ENCODE peak calls at places on chromosomes 5 and 9, in nine cellular contexts. One of them, this sample, is unnamed.

GRCh38 chr9:105144076-105144475 is 100.4 kb upstream of the SLC44A1 start:
- DNase-seq in endothelial cell of umbilical vein: no peak
- DNase-seq in heart right ventricle: no peak
- DNase-seq in kidney: no peak
- DNase-seq in AG04450: no peak
- DNase-seq in GM23248: no peak
- DNase-seq in heart left ventricle: no peak
- DNase-seq in uterus: no peak
- DNase-seq in gastrocnemius medialis: no peak
- DNase-seq in this sample: no peak

GRCh38 chr5:131209506-131210191 is 38.9 kb downstream of the LYRM7 start:
- DNase-seq in kidney: no peak
- DNase-seq in heart left ventricle: no peak
- DNase-seq in endothelial cell of umbilical vein: no peak
- DNase-seq in heart right ventricle: no peak
- DNase-seq in uterus: no peak
- DNase-seq in AG04450: no peak
- DNase-seq in GM23248: no peak
- DNase-seq in gastrocnemius medialis: no peak
- DNase-seq in this sample: no peak

GRCh38 chr5:81208904-81209303 is 24.2 kb upstream of the CKMT2 start:
- DNase-seq in gastrocnemius medialis: no peak
- DNase-seq in uterus: no peak
- DNase-seq in AG04450: no peak
- DNase-seq in GM23248: peak; percentile 26
- DNase-seq in heart right ventricle: no peak
- DNase-seq in heart left ventricle: no peak
- DNase-seq in endothelial cell of umbilical vein: no peak
- DNase-seq in kidney: no peak
- DNase-seq in this sample: peak; percentile 36

GRCh38 chr5:59328801-59329296 is 564.7 kb downstream of the PDE4D start:
- DNase-seq in endothelial cell of umbilical vein: peak; percentile 85
- DNase-seq in gastrocnemius medialis: no peak
- DNase-seq in AG04450: no peak
- DNase-seq in heart left ventricle: peak; percentile 20
- DNase-seq in kidney: peak; percentile 41
- DNase-seq in GM23248: no peak
- DNase-seq in uterus: no peak
- DNase-seq in heart right ventricle: no peak
- DNase-seq in this sample: peak; percentile 50

GRCh38 chr9:8857330-8858249 is 1058.0 kb upstream of the DMAC1 start:
- DNase-seq in AG04450: no peak
- DNase-seq in gastrocnemius medialis: peak; percentile 37
- DNase-seq in heart left ventricle: peak; percentile 72
- DNase-seq in heart right ventricle: peak; percentile 55
- DNase-seq in uterus: peak; percentile 70
- DNase-seq in GM23248: peak; percentile 32
- DNase-seq in kidney: peak; percentile 88
- DNase-seq in endothelial cell of umbilical vein: peak; percentile 21
- DNase-seq in this sample: no peak

GRCh38 chr9:70601000-70601929 is 186.8 kb upstream of the KLF9 start:
- DNase-seq in GM23248: peak; percentile 96
- DNase-seq in uterus: peak; percentile 98
- DNase-seq in heart left ventricle: peak; percentile 92
- DNase-seq in heart right ventricle: peak; percentile 92
- DNase-seq in endothelial cell of umbilical vein: peak; percentile 90
- DNase-seq in gastrocnemius medialis: peak; percentile 100
- DNase-seq in AG04450: peak; percentile 97
- DNase-seq in kidney: peak; percentile 98
- DNase-seq in this sample: peak; percentile 100

GRCh38 chr5:65919773-65920172 is 6.6 kb upstream of the ERBIN start:
- DNase-seq in heart right ventricle: no peak
- DNase-seq in heart left ventricle: no peak
- DNase-seq in kidney: no peak
- DNase-seq in uterus: no peak
- DNase-seq in gastrocnemius medialis: no peak
- DNase-seq in endothelial cell of umbilical vein: no peak
- DNase-seq in GM23248: peak; percentile 41
- DNase-seq in AG04450: no peak
- DNase-seq in this sample: peak; percentile 64

GRCh38 chr9:131827821-131828369 is 88.0 kb upstream of the RAPGEF1 start:
- DNase-seq in heart right ventricle: no peak
- DNase-seq in gastrocnemius medialis: no peak
- DNase-seq in kidney: peak; percentile 58
- DNase-seq in AG04450: no peak
- DNase-seq in uterus: no peak
- DNase-seq in endothelial cell of umbilical vein: no peak
- DNase-seq in GM23248: no peak
- DNase-seq in heart left ventricle: no peak
- DNase-seq in this sample: no peak

GRCh38 chr5:1769752-1770442 is 29.7 kb downstream of the MRPL36 start:
- DNase-seq in GM23248: no peak
- DNase-seq in heart right ventricle: no peak
- DNase-seq in gastrocnemius medialis: no peak
- DNase-seq in heart left ventricle: no peak
- DNase-seq in endothelial cell of umbilical vein: no peak
- DNase-seq in uterus: no peak
- DNase-seq in AG04450: no peak
- DNase-seq in kidney: peak; percentile 56
- DNase-seq in this sample: no peak

GRCh38 chr9:92911496-92912475 is 33.9 kb upstream of the ZNF484 start:
- DNase-seq in uterus: no peak
- DNase-seq in endothelial cell of umbilical vein: no peak
- DNase-seq in heart right ventricle: no peak
- DNase-seq in gastrocnemius medialis: no peak
- DNase-seq in kidney: no peak
- DNase-seq in AG04450: no peak
- DNase-seq in heart left ventricle: no peak
- DNase-seq in GM23248: no peak
- DNase-seq in this sample: peak; percentile 1

GRCh38 chr5:96344678-96345612 is 88.1 kb downstream of the PCSK1 start:
- DNase-seq in gastrocnemius medialis: no peak
- DNase-seq in heart left ventricle: no peak
- DNase-seq in AG04450: peak; percentile 66
- DNase-seq in endothelial cell of umbilical vein: peak; percentile 88
- DNase-seq in GM23248: peak; percentile 86
- DNase-seq in kidney: no peak
- DNase-seq in heart right ventricle: peak; percentile 25
- DNase-seq in uterus: no peak
- DNase-seq in this sample: peak; percentile 86

GRCh38 chr5:171913987-171914273 is 92.5 kb downstream of the FBXW11 start:
- DNase-seq in heart right ventricle: no peak
- DNase-seq in AG04450: no peak
- DNase-seq in heart left ventricle: no peak
- DNase-seq in endothelial cell of umbilical vein: no peak
- DNase-seq in GM23248: peak; percentile 46
- DNase-seq in uterus: no peak
- DNase-seq in kidney: no peak
- DNase-seq in gastrocnemius medialis: no peak
- DNase-seq in this sample: peak; percentile 21

GRCh38 chr5:129945031-129945430 is 40.8 kb downstream of the CHSY3 start:
- DNase-seq in AG04450: peak; percentile 3
- DNase-seq in GM23248: peak; percentile 61
- DNase-seq in heart left ventricle: no peak
- DNase-seq in heart right ventricle: no peak
- DNase-seq in kidney: no peak
- DNase-seq in endothelial cell of umbilical vein: no peak
- DNase-seq in uterus: no peak
- DNase-seq in gastrocnemius medialis: no peak
- DNase-seq in this sample: no peak

GRCh38 chr5:150206780-150207115 is 16.9 kb downstream of the SLC6A7 start:
- DNase-seq in endothelial cell of umbilical vein: no peak
- DNase-seq in GM23248: no peak
- DNase-seq in heart left ventricle: no peak
- DNase-seq in gastrocnemius medialis: no peak
- DNase-seq in AG04450: no peak
- DNase-seq in heart right ventricle: no peak
- DNase-seq in uterus: no peak
- DNase-seq in kidney: no peak
- DNase-seq in this sample: no peak

GRCh38 chr9:116693233-116693731 is 6.2 kb downstream of the TRIM32 start:
- DNase-seq in heart left ventricle: no peak
- DNase-seq in endothelial cell of umbilical vein: peak; percentile 6
- DNase-seq in gastrocnemius medialis: no peak
- DNase-seq in heart right ventricle: no peak
- DNase-seq in uterus: no peak
- DNase-seq in AG04450: no peak
- DNase-seq in GM23248: peak; percentile 72
- DNase-seq in kidney: no peak
- DNase-seq in this sample: peak; percentile 54

GRCh38 chr9:137156567-137157375 is 13.1 kb downstream of the LRRC26 start:
- DNase-seq in endothelial cell of umbilical vein: peak; percentile 21
- DNase-seq in heart left ventricle: no peak
- DNase-seq in GM23248: peak; percentile 85
- DNase-seq in uterus: no peak
- DNase-seq in heart right ventricle: no peak
- DNase-seq in AG04450: no peak
- DNase-seq in kidney: no peak
- DNase-seq in gastrocnemius medialis: no peak
- DNase-seq in this sample: peak; percentile 21

GRCh38 chr5:3598725-3599282 is 3.2 kb downstream of the IRX1 start:
- DNase-seq in endothelial cell of umbilical vein: no peak
- DNase-seq in GM23248: peak; percentile 67
- DNase-seq in uterus: no peak
- DNase-seq in gastrocnemius medialis: no peak
- DNase-seq in kidney: no peak
- DNase-seq in AG04450: no peak
- DNase-seq in heart right ventricle: no peak
- DNase-seq in heart left ventricle: no peak
- DNase-seq in this sample: no peak

GRCh38 chr5:1059884-1060263 is 51.3 kb downstream of the NKD2 start:
- DNase-seq in GM23248: no peak
- DNase-seq in heart right ventricle: no peak
- DNase-seq in gastrocnemius medialis: no peak
- DNase-seq in heart left ventricle: no peak
- DNase-seq in kidney: peak; percentile 46
- DNase-seq in uterus: no peak
- DNase-seq in AG04450: no peak
- DNase-seq in endothelial cell of umbilical vein: no peak
- DNase-seq in this sample: no peak

GRCh38 chr5:36654598-36654997 is 48.2 kb downstream of the SLC1A3 start:
- DNase-seq in heart left ventricle: no peak
- DNase-seq in kidney: no peak
- DNase-seq in uterus: no peak
- DNase-seq in heart right ventricle: no peak
- DNase-seq in gastrocnemius medialis: no peak
- DNase-seq in AG04450: no peak
- DNase-seq in endothelial cell of umbilical vein: no peak
- DNase-seq in GM23248: no peak
- DNase-seq in this sample: no peak
- H3K27ac ChIP-seq in heart left ventricle: no peak overlapping the region
- H3K27ac ChIP-seq in kidney: no peak overlapping the region
- H3K27ac ChIP-seq in uterus: no peak overlapping the region
- H3K27ac ChIP-seq in heart right ventricle: no peak overlapping the region
- H3K27ac ChIP-seq in gastrocnemius medialis: peak overlapping the region; percentile 87
- H3K27ac ChIP-seq in AG04450: no peak overlapping the region
- H3K27ac ChIP-seq in endothelial cell of umbilical vein: no peak overlapping the region
- H3K27ac ChIP-seq in GM23248: no peak overlapping the region
- H3K27ac ChIP-seq in this sample: no peak overlapping the region

DNA sequence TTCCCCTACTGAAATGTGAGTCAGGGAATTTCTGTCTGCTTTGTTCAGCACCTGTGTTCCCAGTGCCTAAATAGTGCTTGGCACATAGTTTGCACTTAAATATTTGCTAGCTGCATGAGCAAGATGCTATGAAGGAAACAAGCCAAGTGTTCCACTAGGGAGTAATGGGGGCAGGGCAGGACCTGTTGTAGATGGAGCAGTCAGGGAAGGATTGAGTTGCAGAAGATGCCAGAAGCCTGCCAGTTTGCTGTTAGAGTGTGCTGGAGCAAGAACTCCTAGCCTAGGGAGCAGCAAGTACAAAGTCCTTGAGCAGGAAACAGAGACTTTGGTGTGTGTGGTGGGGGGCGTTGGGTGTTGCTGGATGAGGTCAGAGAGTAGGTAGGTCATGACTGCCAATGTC is 87.5 kb downstream of the DAB2IP start:
- DNase-seq in kidney: no peak
- DNase-seq in endothelial cell of umbilical vein: no peak
- DNase-seq in uterus: no peak
- DNase-seq in GM23248: peak; percentile 55
- DNase-seq in gastrocnemius medialis: peak; percentile 84
- DNase-seq in heart left ventricle: no peak
- DNase-seq in AG04450: peak; percentile 21
- DNase-seq in heart right ventricle: no peak
- DNase-seq in this sample: peak; percentile 61
- H3K27ac ChIP-seq in kidney: peak overlapping the region; percentile 93
- H3K27ac ChIP-seq in endothelial cell of umbilical vein: no peak overlapping the region
- H3K27ac ChIP-seq in uterus: peak overlapping the region; percentile 85
- H3K27ac ChIP-seq in GM23248: no peak overlapping the region
- H3K27ac ChIP-seq in gastrocnemius medialis: peak overlapping the region; percentile 91
- H3K27ac ChIP-seq in heart left ventricle: peak overlapping the region; percentile 23
- H3K27ac ChIP-seq in AG04450: no peak overlapping the region
- H3K27ac ChIP-seq in heart right ventricle: peak overlapping the region; percentile 91
- H3K27ac ChIP-seq in this sample: no peak overlapping the region

DNA sequence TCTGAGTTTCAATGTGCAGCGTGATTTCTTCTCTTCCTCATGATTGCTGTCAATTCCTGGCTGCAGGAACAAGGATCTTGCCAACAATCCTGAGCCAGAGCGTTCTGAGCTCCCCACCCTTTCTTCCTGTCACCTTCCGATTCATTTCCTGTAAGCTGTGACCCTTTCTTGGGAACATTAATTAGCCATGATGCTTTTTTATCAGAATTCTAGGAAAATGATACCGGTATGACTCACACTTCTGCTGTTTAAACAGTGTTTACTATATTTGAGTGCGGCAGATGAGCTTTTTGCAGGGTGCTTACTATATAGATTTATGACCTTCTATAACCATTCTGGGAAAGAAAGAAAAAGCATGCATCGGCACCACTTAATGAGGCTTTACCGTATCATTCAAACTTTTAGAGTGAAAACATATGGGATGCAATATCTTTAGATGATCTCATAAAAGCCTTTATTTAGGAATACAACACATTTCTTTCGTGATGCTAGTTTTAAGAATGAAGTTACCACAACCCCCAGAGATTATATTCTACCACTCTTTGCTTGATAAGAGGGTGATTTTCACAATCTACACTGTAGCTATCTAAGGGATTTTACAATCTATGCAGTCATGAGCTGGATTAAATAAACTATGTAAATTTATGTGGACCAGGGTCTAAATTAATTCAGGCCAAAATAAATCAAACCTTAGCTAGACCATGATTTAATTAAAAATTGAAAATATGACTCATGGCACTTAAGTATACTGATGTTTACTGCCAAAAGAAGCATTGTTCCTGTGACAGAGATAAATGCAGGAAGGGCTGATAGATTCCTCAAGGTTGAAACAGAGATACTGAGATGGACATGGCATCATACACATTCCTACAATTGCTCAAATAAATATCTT is 38.0 kb upstream of the OSMR start:
- DNase-seq in AG04450: no peak
- DNase-seq in GM23248: peak; percentile 68
- DNase-seq in heart right ventricle: no peak
- DNase-seq in kidney: no peak
- DNase-seq in endothelial cell of umbilical vein: peak; percentile 86
- DNase-seq in uterus: no peak
- DNase-seq in heart left ventricle: peak; percentile 26
- DNase-seq in gastrocnemius medialis: no peak
- DNase-seq in this sample: peak; percentile 77
- H3K27ac ChIP-seq in AG04450: peak overlapping the region; percentile 82
- H3K27ac ChIP-seq in GM23248: peak overlapping the region; percentile 39
- H3K27ac ChIP-seq in heart right ventricle: peak overlapping the region; percentile 53
- H3K27ac ChIP-seq in kidney: no peak overlapping the region
- H3K27ac ChIP-seq in endothelial cell of umbilical vein: peak overlapping the region; percentile 32
- H3K27ac ChIP-seq in uterus: peak overlapping the region; percentile 58
- H3K27ac ChIP-seq in heart left ventricle: no peak overlapping the region
- H3K27ac ChIP-seq in gastrocnemius medialis: peak overlapping the region; percentile 62
- H3K27ac ChIP-seq in this sample: peak overlapping the region; percentile 88

GRCh38 chr5:29983528-29984152 is 1209.8 kb upstream of the CDH6 start:
- DNase-seq in heart left ventricle: no peak
- DNase-seq in gastrocnemius medialis: no peak
- DNase-seq in GM23248: no peak
- DNase-seq in AG04450: no peak
- DNase-seq in kidney: no peak
- DNase-seq in endothelial cell of umbilical vein: no peak
- DNase-seq in heart right ventricle: no peak
- DNase-seq in uterus: no peak
- DNase-seq in this sample: no peak
- H3K27ac ChIP-seq in heart left ventricle: no peak overlapping the region
- H3K27ac ChIP-seq in gastrocnemius medialis: no peak overlapping the region
- H3K27ac ChIP-seq in GM23248: no peak overlapping the region
- H3K27ac ChIP-seq in AG04450: no peak overlapping the region
- H3K27ac ChIP-seq in kidney: no peak overlapping the region
- H3K27ac ChIP-seq in endothelial cell of umbilical vein: no peak overlapping the region
- H3K27ac ChIP-seq in heart right ventricle: no peak overlapping the region
- H3K27ac ChIP-seq in uterus: no peak overlapping the region
- H3K27ac ChIP-seq in this sample: no peak overlapping the region

This sample was measured in IMR-90.